ENCODE peak calls at places on chromosome 16, in six cellular contexts. E is activated B cell treated with CpG ODN at 0.5 μM for 24 hours, P is K562, O is cardiac fibroblast, F is RWPE1, R is transverse colon. Y is an unnamed sample.

GRCh38 chr16:58128721-58129096 is 472 bp downstream of the CFAP20 start:
- DNase-seq in P (peak), E (no peak), F (no peak), R (no peak), O (no peak), Y (peak)

GRCh38 chr16:11024333-11025053 is 80.1 kb downstream of the CLEC16A start:
- DNase-seq in F (no peak), O (no peak), E (no peak), R (no peak), P (no peak), Y (no peak)

GRCh38 chr16:8679156-8679555 is 4.7 kb downstream of the ABAT start:
- DNase-seq in E (no peak), R (no peak), O (no peak), P (no peak), F (peak), Y (no peak)

GRCh38 chr16:30065943-30066881 is 652 bp downstream of the ALDOA start:
- DNase-seq in E (no peak), R (peak), O (peak), P (peak), F (peak), Y (no peak)

GRCh38 chr16:7449306-7449705 is 116.7 kb downstream of the RBFOX1 start:
- DNase-seq in P (no peak), R (no peak), O (no peak), F (no peak), E (no peak), Y (no peak)

GRCh38 chr16:12500771-12501170 is 302.9 kb downstream of the CPPED1 start:
- DNase-seq in R (peak), E (no peak), F (no peak), P (no peak), O (no peak), Y (no peak)

GRCh38 chr16:54194008-54194731 is 92.4 kb downstream of the IRX3 start:
- DNase-seq in R (peak), P (peak), F (no peak), O (peak), E (no peak), Y (peak)

GRCh38 chr16:80210787-80211186 is 330.0 kb upstream of the DYNLRB2 start:
- DNase-seq in R (no peak), F (no peak), O (no peak), E (no peak), P (no peak), Y (no peak)

GRCh38 chr16:23690771-23691482 is 12.2 kb downstream of the PLK1 start:
- DNase-seq in O (no peak), R (no peak), E (no peak), F (no peak), P (no peak), Y (no peak)

GRCh38 chr16:54936979-54937672 is 6.5 kb downstream of the IRX5 start:
- DNase-seq in F (no peak), O (peak), P (no peak), E (no peak), R (no peak), Y (peak)

GRCh38 chr16:83842755-83843507 is 35.2 kb downstream of the HSBP1 start:
- DNase-seq in P (no peak), E (peak), R (peak), O (no peak), F (no peak), Y (no peak)

GRCh38 chr16:49469930-49470451 is 96.4 kb downstream of the C16orf78 start:
- DNase-seq in R (no peak), O (no peak), E (no peak), F (no peak), P (no peak), Y (no peak)

GRCh38 chr16:11349599-11350276 is 4.5 kb downstream of the RMI2 start:
- DNase-seq in E (no peak), F (peak), P (no peak), R (peak), O (peak), Y (no peak)

GRCh38 chr16:11201498-11202259 is 54.3 kb downstream of the SOCS1 start:
- DNase-seq in O (peak), E (no peak), P (peak), R (no peak), F (peak), Y (no peak)

GRCh38 chr16:30839523-30840227 is 52.7 kb upstream of the ZNF629 start:
- DNase-seq in F (no peak), R (peak), P (no peak), O (no peak), E (no peak), Y (no peak)

GRCh38 chr16:48408688-48409087 is 23.5 kb upstream of the SIAH1 start:
- DNase-seq in O (peak), E (no peak), F (no peak), P (no peak), R (peak), Y (no peak)

GRCh38 chr16:48611329-48612137 is 1.6 kb upstream of the N4BP1 start:
- DNase-seq in P (peak), E (no peak), O (no peak), R (peak), F (peak), Y (peak)

GRCh38 chr16:2429771-2430663 is 770 bp downstream of the CCNF start:
- DNase-seq in F (peak), O (peak), P (no peak), R (no peak), E (no peak), Y (peak)

GRCh38 chr16:54647731-54648221 is 282.9 kb upstream of the IRX5 start:
- DNase-seq in R (no peak), F (peak), E (no peak), P (no peak), O (peak), Y (no peak)

GRCh38 chr16:75111514-75112280 is 4.9 kb downstream of the LDHD start:
- DNase-seq in P (no peak), F (no peak), E (no peak), O (no peak), R (no peak), Y (peak)

GRCh38 chr16:31273676-31274075 is 13.9 kb downstream of the ITGAM start:
- DNase-seq in R (no peak), P (peak), F (peak), O (no peak), E (no peak), Y (no peak)

GRCh38 chr16:9134739-9135138 is 43.3 kb downstream of the HAPSTR1 start:
- DNase-seq in P (no peak), E (peak), O (peak), R (peak), F (peak), Y (peak)

GRCh38 chr16:7161886-7162285 is 170.8 kb upstream of the RBFOX1 start:
- DNase-seq in F (no peak), E (no peak), P (no peak), O (no peak), R (no peak), Y (no peak)

GRCh38 chr16:10770907-10771306 is 27.3 kb downstream of the NUBP1 start:
- DNase-seq in F (no peak), E (no peak), O (peak), P (no peak), R (no peak), Y (no peak)

GRCh38 chr16:84396537-84397008 is 28.2 kb downstream of the ATP2C2 start:
- DNase-seq in P (no peak), R (no peak), E (no peak), F (peak), O (no peak), Y (no peak)

GRCh38 chr16:85897384-85897783 is 1.6 kb upstream of the IRF8 start:
- DNase-seq in P (no peak), R (no peak), E (no peak), O (no peak), F (no peak), Y (no peak)
- TF ChIP-seq CTCF in P (no peak), R (no peak), E (no peak), O (no peak), F (no peak), Y (no peak)

DNA sequence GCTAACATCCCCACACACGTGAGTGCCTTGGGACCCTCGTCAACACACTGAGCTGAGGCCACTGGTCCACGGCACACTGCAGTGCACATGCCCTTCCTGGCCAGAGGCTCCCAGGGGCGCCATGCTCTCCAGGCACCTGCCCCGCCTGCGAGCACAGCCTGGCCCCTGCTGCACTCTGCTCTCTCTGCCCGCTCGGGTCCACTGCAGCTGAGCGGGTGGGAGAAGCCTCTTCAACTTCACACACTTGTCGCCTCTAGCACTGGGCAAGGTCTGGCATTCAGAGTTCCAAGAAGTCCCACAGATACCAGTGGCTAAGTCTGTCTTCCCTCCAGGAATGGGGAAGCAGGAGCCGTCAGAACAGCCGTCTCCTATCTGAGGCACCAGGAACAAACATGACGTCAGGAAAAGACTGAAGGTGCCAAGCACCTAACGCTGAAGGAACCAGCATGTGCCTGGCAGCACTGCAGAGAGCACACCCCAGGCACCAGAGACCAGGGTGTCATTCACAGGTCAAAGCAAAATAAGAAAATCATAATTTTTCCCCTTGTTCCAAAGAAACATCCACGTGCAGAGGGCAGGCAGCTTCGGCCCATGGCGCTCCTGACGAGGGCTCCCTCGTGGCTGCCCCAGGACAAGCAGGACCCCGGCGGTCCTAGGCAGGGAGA is 82.9 kb downstream of the ZNF778 start:
- DNase-seq in F (no peak), E (no peak), O (peak), R (no peak), P (no peak), Y (no peak)
- TF ChIP-seq CTCF in F (no peak), E (no peak), O (no peak), R (no peak), P (no peak), Y (no peak)

GRCh38 chr16:609984-610383 is 20.1 kb downstream of the RAB40C start:
- DNase-seq in P (no peak), O (no peak), E (no peak), F (no peak), R (no peak), Y (no peak)

GRCh38 chr16:606656-607307 is 16.9 kb downstream of the RAB40C start:
- DNase-seq in P (no peak), E (no peak), R (no peak), F (no peak), O (no peak), Y (no peak)

GRCh38 chr16:609316-609715 is 19.4 kb downstream of the RAB40C start:
- DNase-seq in R (no peak), P (no peak), E (no peak), O (no peak), F (no peak), Y (no peak)

GRCh38 chr16:608019-608418 is 18.2 kb downstream of the RAB40C start:
- DNase-seq in F (no peak), P (no peak), E (no peak), O (no peak), R (no peak), Y (no peak)

DNA sequence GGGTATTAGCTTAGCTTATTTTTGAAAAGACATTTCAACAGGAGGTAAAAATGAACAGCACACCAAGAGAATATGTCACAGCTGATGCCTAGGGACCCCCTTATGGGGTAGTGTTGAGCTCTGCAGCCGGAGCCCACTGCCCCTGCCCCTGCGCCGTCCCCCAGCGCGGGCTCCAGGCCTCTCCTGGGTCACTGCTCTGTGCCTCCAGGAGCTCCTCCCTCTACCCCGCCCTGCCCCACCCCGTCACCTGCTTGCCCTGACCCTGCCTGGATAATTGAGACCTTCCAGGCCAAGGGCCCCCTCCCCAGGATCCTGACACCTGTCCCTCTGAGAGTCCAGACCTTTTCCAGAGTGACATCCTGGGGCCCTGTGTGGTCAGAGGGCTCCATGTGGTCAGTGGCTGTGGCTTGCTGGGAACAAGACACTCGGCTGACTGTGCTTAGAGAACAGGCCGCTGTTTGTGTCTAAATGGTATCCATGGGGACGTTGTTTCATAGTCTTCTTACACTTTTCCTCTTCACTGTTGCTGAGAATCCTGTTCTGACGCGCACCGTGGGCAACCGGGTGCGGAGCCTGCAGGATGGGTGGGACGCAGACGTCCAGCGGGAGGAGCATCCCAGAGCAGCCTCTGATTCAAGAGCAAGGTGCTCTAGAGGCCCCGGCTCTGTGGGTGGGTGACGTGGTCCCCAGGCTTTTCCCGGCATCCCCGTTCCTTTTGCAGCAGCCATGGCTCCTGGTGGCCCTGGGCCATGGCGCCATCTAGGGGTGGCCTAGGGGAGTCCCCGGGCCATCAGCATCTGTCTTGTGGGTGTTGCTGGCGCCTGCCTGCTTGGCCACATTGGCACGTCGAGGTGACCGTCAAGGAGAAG is 20.0 kb upstream of the WFIKKN1 start:
- DNase-seq in O (no peak), E (no peak), R (peak), P (peak), F (peak), Y (peak)
- TF ChIP-seq CTCF in O (peak), E (no peak), R (peak), P (peak), F (peak), Y (peak)

GRCh38 chr16:27867122-27868110 is 196.1 kb downstream of the GSG1L start:
- DNase-seq in P (peak), R (peak), E (no peak), F (peak), O (peak), Y (peak)
- TF ChIP-seq CTCF in P (peak), R (peak), E (no peak), F (no peak), O (peak), Y (peak)

GRCh38 chr16:78396046-78396445 is 296.6 kb downstream of the WWOX start:
- DNase-seq in O (no peak), E (no peak), F (no peak), R (no peak), P (peak), Y (no peak)
- TF ChIP-seq CTCF in O (peak), E (no peak), F (peak), R (no peak), P (no peak), Y (peak)

DNA sequence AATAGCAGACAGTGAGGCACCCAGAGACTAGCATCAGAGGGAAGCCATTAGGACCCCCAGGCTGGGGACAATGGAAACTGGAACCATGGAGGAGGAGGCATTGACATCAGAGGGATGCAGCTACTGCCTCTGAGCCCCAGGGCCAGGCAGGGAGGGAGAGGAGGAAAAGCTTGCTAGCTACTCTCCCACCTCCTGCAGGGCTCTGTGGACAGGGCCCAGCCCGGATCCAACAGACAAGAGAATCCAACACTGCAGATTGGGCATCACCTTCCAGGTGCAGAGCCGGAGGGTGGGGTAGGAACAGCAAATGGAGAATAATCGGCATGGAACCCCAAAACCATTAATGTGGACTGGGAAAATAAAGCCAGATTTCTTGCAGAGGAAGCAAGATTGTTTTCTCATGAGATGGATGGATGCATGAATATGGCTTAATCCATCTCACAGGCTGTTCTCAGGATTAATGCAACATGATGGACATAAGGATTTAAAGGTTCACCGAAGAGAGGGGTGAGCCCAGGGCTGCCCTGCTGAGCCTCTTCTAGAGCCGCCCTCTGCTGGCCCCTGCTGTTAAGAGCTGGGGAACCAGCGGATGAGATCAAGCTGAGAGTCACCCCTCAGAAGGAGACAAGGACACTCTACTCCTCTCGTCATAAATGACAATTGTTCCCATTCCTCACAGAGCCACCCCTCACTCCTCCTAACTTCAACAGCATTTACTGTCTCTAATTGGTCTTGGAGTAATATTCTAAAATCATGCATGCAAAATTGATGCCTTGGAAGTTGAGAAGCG is 48.8 kb downstream of the DNAH3 start:
- DNase-seq in P (no peak), F (peak), O (peak), R (peak), E (no peak), Y (peak)
- TF ChIP-seq CTCF in P (peak), F (peak), O (peak), R (no peak), E (no peak), Y (no peak)